ENCODE peak calls at places on chromosome 15, in four cellular contexts. V is GM12878, Y is HepG2, H is K562. D is an unnamed sample.

GRCh38 chr15:56454841-56455240 is 10.1 kb downstream of the MNS1 start:
- DNase-seq in Y (no peak), V (no peak), H (no peak), D (no peak)

GRCh38 chr15:97084650-97085049 is 754.1 kb downstream of the NR2F2 start:
- DNase-seq in H (no peak), V (no peak), Y (no peak), D (no peak)

GRCh38 chr15:91142097-91142744 is 42.2 kb downstream of the SV2B start:
- DNase-seq in V (no peak), Y (peak; percentile 6), H (no peak), D (peak; percentile 22)

GRCh38 chr15:47194718-47195117 is 522.6 kb upstream of the SEMA6D start:
- DNase-seq in H (no peak), Y (peak; percentile 5), V (no peak), D (no peak)

GRCh38 chr15:91852741-91853500 is 587 bp upstream of the SLCO3A1 start:
- DNase-seq in Y (peak; percentile 13), H (peak; percentile 88), V (no peak), D (peak; percentile 79)

GRCh38 chr15:31439328-31439727 is 112.7 kb downstream of the KLF13 start:
- DNase-seq in Y (peak; percentile 35), V (no peak), H (peak; percentile 44), D (peak; percentile 75)

GRCh38 chr15:27028836-27029482 is 58.0 kb downstream of the GABRG3 start:
- DNase-seq in V (no peak), H (no peak), Y (no peak), D (no peak)

GRCh38 chr15:34203936-34204335 is 6.0 kb downstream of the KATNBL1 start:
- DNase-seq in V (no peak), Y (no peak), H (no peak), D (no peak)

GRCh38 chr15:25401511-25401910 is 37.3 kb downstream of the UBE3A start:
- DNase-seq in Y (no peak), H (no peak), V (no peak), D (no peak)

GRCh38 chr15:39629376-39629775 is 48.5 kb downstream of the THBS1 start:
- DNase-seq in V (no peak), Y (no peak), H (no peak), D (no peak)

GRCh38 chr15:69578792-69579587 is 126.4 kb downstream of the RPLP1 start:
- DNase-seq in V (no peak), Y (no peak), H (no peak), D (no peak)

GRCh38 chr15:23565395-23566069 is at the start of gene MKRN3:
- DNase-seq in Y (peak; percentile 44), H (peak; percentile 83), V (no peak), D (peak; percentile 89)

GRCh38 chr15:62118446-62118964 is 46.6 kb downstream of the C2CD4B start:
- DNase-seq in Y (no peak), H (no peak), V (no peak), D (no peak)

GRCh38 chr15:84604804-84605203 is 4.0 kb downstream of the ZSCAN2 start:
- DNase-seq in Y (no peak), V (no peak), H (no peak), D (no peak)
- TF ChIP-seq BHLHE40 in Y (no peak), V (peak; percentile 66), H (no peak), D (no peak)

DNA sequence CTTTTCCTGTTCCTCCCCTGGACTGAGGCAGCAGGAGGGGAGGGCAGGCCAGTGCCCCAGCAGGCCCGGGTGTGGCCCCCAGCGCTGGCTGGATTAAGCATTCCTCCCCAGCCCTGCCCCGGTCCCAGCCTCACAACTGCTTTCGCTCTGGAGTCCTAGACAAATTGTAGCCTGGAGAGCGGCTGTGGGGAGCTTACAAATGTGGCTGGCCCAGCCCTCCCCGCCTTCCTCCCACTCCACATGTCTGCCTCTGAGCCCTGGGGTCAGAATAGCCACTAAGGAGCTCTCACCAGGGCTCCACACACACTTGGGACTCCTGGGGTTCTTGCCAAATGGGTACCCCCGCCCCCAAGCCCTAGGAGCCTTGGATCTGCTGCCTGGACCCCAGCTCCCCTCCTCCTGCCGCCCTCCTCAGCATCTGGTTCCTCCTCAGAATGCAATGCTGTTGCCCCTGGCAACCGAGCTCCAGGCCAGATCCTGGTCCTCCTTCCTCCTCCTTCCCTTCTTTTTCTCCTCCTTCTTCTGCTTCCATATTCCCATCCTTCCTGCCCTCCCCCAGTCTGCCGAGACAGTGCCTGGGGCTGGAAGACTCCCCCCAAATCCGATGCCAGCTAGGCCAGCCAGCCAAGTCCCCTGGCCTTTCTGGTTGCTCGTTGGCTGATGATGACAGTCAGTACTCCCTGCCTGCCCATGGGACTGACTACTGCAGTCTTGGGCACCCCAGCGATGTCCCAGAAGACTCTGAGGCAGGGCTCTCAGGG is 91.1 kb downstream of the LINGO1 start:
- DNase-seq in H (no peak), Y (no peak), V (no peak), D (no peak)
- TF ChIP-seq EP300 in H (no peak), Y (no peak), V (no peak), D (no peak)

DNA sequence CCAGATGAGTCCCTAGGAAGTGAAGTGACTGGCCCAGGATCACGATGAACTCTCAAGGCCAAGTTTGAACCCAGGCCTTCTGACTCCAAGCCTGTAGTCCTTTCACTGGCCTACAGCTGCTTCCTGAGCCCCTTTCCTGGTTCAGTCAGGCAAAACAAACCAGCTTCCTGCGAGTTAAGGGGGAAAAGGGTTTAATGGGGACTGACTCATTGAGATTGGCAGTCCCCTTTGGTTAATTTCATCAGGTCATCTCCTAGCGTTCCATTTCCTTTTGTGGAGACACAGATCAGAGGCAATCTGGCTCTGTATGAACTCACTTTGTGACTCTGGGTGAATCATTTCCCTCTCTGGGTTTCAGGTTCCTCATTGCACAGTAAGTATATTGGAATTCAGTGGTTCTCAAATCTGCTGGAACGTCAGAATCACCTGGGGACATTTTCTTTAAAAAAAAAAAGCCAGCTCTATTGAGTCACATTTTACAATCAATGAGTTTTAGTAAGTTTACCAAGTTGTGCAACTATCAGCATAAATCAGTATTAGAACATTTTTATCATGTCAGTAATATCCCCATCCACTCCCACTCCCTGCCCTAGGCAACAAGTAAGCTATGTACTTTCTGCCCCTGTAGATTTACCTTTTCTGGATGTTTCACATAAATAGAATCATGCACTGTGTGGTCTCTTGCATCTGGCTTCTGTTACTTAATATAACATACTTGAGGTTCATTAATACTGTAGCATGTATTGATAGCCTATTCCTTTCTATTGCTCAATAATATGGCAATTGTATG is 180.2 kb downstream of the THSD4 start:
- DNase-seq in H (no peak), V (no peak), Y (peak; percentile 12), D (peak; percentile 99)
- TF ChIP-seq CHD2 in H (no peak), V (no peak), Y (no peak), D (no peak)

GRCh38 chr15:29854413-29854812 is 32.1 kb upstream of the TJP1 start:
- DNase-seq in Y (no peak), H (no peak), V (no peak), D (peak; percentile 36)
- TF ChIP-seq BHLHE40 in Y (no peak), H (no peak), V (no peak), D (no peak)

DNA sequence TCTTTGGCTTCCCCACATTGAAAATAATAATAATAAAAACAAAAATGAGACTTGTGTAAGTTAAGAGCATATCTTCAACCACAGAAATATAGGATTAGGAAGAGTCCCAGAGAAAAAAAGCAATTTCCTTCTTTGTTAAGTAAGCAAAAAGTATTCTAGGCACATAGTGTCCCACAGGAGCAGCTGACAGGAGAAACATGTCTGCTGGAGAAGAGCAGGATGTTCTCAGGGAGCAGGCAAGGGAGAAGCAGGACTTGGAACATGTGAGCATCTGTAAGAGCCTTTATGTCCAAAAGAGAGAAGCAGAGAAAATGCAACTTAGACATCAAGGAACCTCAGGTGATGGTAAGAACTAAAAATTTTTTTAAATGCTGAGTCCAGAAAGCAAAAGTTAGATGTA is 39.0 kb downstream of the TTC23 start:
- DNase-seq in Y (no peak), V (no peak), H (no peak), D (no peak)
- TF ChIP-seq EP300 in Y (no peak), V (no peak), H (no peak), D (no peak)

GRCh38 chr15:48880070-48880634 is 2.2 kb downstream of the EID1 start:
- DNase-seq in V (no peak), Y (no peak), H (no peak), D (no peak)
- TF ChIP-seq CHD2 in V (no peak), Y (no peak), H (no peak), D (no peak)